ENCODE peak calls at places on chromosome 7, in four cellular contexts. A is HepG2, B is GM23338, Q is HCT116. T is an unnamed sample.

GRCh38 chr7:5525271-5526189 is 101.9 kb upstream of the TNRC18 start:
- DNase-seq in A (peak; percentile 39), B (peak; percentile 59), Q (peak; percentile 40), T (peak; percentile 29)

GRCh38 chr7:26399309-26399610 is 107.6 kb downstream of the SNX10 start:
- DNase-seq in A (no peak), B (peak; percentile 50), Q (no peak), T (peak; percentile 78)

GRCh38 chr7:147136369-147136768 is 1019.8 kb downstream of the CNTNAP2 start:
- DNase-seq in A (no peak), B (no peak), Q (no peak), T (no peak)

GRCh38 chr7:74627699-74628411 is 29.7 kb upstream of the GTF2I start:
- DNase-seq in A (peak; percentile 93), B (peak; percentile 75), Q (no peak), T (no peak)

GRCh38 chr7:14924398-14924797 is 21.8 kb upstream of the DGKB start:
- DNase-seq in A (no peak), B (no peak), Q (no peak), T (no peak)

GRCh38 chr7:19016140-19016539 is 101.3 kb downstream of the TWIST1 start:
- DNase-seq in A (no peak), B (peak; percentile 1), Q (no peak), T (peak; percentile 18)

GRCh38 chr7:98969386-98969785 is 91.1 kb downstream of the TRRAP start:
- DNase-seq in A (no peak), B (no peak), Q (no peak), T (no peak)

GRCh38 chr7:79453266-79453557 is 255 bp downstream of the MAGI2 start:
- DNase-seq in A (no peak), B (no peak), Q (no peak), T (no peak)

GRCh38 chr7:100065452-100066186 is 15.9 kb downstream of the ZNF3 start:
- DNase-seq in A (no peak), B (no peak), Q (no peak), T (peak; percentile 38)

GRCh38 chr7:17090751-17091150 is 207.7 kb upstream of the AHR start:
- DNase-seq in A (no peak), B (no peak), Q (no peak), T (no peak)

GRCh38 chr7:117088623-117089199 is 135.4 kb downstream of the ST7 start:
- DNase-seq in A (no peak), B (no peak), Q (no peak), T (no peak)

GRCh38 chr7:121282129-121282528 is 46.7 kb upstream of the WNT16 start:
- DNase-seq in A (no peak), B (no peak), Q (no peak), T (no peak)

GRCh38 chr7:103031781-103032180 is 42.8 kb downstream of the FBXL13 start:
- DNase-seq in A (no peak), B (no peak), Q (no peak), T (no peak)

GRCh38 chr7:65731562-65732035 is 141.3 kb upstream of the VKORC1L1 start:
- DNase-seq in A (no peak), B (peak; percentile 84), Q (no peak), T (peak; percentile 59)

GRCh38 chr7:18762189-18762588 is 266.6 kb downstream of the HDAC9 start:
- DNase-seq in A (no peak), B (no peak), Q (no peak), T (peak; percentile 54)

GRCh38 chr7:20681258-20681882 is 65.9 kb downstream of the ABCB5 start:
- DNase-seq in A (peak; percentile 12), B (no peak), Q (no peak), T (no peak)

GRCh38 chr7:15648461-15648961 is 38.0 kb downstream of the MEOX2 start:
- DNase-seq in A (no peak), B (no peak), Q (no peak), T (peak; percentile 75)

GRCh38 chr7:5206686-5207085 is 16.7 kb downstream of the WIPI2 start:
- DNase-seq in A (no peak), B (no peak), Q (no peak), T (no peak)

GRCh38 chr7:100483728-100484635 is at the start of gene NYAP1:
- DNase-seq in A (no peak), B (peak; percentile 72), Q (no peak), T (peak; percentile 53)

GRCh38 chr7:76054129-76055120 is 6.5 kb downstream of the MDH2 start:
- DNase-seq in A (no peak), B (no peak), Q (no peak), T (no peak)

GRCh38 chr7:83339927-83340326 is 177.2 kb upstream of the PCLO start:
- DNase-seq in A (no peak), B (no peak), Q (no peak), T (no peak)

GRCh38 chr7:82818091-82818620 is 344.5 kb downstream of the PCLO start:
- DNase-seq in A (no peak), B (peak; percentile 61), Q (no peak), T (no peak)

GRCh38 chr7:21099432-21099831 is 312.7 kb upstream of the SP8 start:
- DNase-seq in A (no peak), B (no peak), Q (no peak), T (peak; percentile 15)

GRCh38 chr7:2654059-2654458 is 22.3 kb downstream of the TTYH3 start:
- DNase-seq in A (no peak), B (no peak), Q (no peak), T (no peak)

GRCh38 chr7:31776616-31777015 is 89.6 kb downstream of the PPP1R17 start:
- DNase-seq in A (no peak), B (no peak), Q (no peak), T (peak; percentile 55)

GRCh38 chr7:69654849-69655707 is 56.8 kb downstream of the AUTS2 start:
- DNase-seq in A (no peak), B (peak; percentile 32), Q (no peak), T (no peak)

GRCh38 chr7:139362302-139362701 is 2.6 kb downstream of the LUC7L2 start:
- DNase-seq in A (no peak), B (peak; percentile 70), Q (no peak), T (no peak)

GRCh38 chr7:20395494-20395893 is 64.8 kb downstream of the ITGB8 start:
- DNase-seq in A (no peak), B (no peak), Q (no peak), T (no peak)

DNA sequence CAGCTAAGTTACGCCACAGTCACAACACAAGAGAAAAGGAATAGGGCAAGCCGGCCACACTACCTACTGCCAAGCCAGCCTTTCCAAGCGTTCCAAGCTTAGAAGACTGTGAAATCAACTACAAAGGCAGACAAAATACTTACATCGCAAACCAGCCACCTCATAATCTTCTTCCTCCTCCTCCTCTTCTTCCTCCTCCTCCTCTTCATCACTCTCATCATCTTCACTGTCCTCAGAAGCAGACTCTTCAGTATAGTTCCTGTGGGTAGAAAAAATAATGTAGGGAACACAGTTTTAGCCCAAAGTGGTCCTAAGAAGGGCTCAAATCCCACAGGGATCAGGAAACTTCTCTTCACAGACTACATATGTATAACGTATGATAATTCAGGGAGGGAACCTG is 13.5 kb downstream of the FZD9 start:
- DNase-seq in A (no peak), B (no peak), Q (no peak), T (no peak)
- H3K27me3 ChIP-seq in A (no peaks in the 10 kb centered on the region), B (no peaks in the 10 kb centered on the region), Q (no peaks in the 10 kb centered on the region), T (no peaks in the 10 kb centered on the region)

GRCh38 chr7:94276046-94276445 is 118.6 kb upstream of the COL1A2 start:
- DNase-seq in A (no peak), B (no peak), Q (no peak), T (no peak)
- TF ChIP-seq POLR2AphosphoS5 in A (no peak), B (no peak), Q (no peak), T (no peak)

DNA sequence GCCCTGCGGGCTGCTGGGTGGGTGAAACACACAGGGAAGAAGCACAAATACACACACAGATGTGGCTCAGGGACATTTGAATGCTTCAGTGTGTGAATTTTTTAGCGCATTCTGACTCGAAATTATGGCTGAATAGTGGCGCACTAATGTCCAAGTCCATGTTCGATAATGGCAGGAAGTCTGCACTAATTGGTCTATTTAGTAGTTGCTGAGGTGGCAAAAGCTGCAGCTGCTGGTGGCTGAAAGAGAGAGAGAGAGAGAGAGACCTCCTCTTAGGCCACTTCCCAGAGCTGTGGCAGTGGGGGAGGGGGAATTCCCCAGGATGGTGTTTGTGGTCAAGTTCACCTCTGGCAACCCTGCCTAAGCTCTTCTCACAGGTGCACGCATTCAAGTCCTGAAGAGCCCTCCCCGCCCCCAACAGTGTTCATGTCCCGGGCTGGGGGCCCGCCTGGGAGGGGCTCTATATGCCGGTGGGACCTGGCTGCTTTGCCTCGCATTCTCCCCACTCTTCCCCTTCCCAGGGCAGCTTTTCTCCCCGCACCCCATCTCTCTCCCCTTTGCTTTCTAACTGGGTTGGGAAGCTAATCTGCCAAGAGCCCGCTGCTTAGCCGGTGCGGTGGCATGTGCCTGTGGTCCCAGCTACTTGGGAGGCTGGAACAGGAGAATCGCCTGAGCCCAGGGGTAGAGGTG is 6.0 kb upstream of the MNX1 start:
- DNase-seq in A (no peak), B (peak; percentile 82), Q (no peak), T (no peak)
- TF ChIP-seq EZH2 in A (no peak), B (peak; percentile 80), Q (no peak), T (peak; percentile 15)

GRCh38 chr7:67847063-67847798 is 850.6 kb downstream of the TYW1 start:
- DNase-seq in A (no peak), B (no peak), Q (no peak), T (no peak)
- H3K27me3 ChIP-seq in A (no peaks in the 10 kb centered on the region), B (no peaks in the 10 kb centered on the region), Q (no peaks in the 10 kb centered on the region), T (no peaks in the 10 kb centered on the region)

GRCh38 chr7:135147899-135148721 is at the start of gene TMEM140:
- DNase-seq in A (peak; percentile 94), B (no peak), Q (no peak), T (peak; percentile 92)
- TF ChIP-seq POLR2AphosphoS5 in A (peak; percentile 60), B (no peak), Q (no peak), T (no peak)

GRCh38 chr7:50306491-50307367 is 2.2 kb downstream of the IKZF1 start:
- DNase-seq in A (no peak), B (no peak), Q (no peak), T (no peak)

GRCh38 chr7:50304158-50304910 is at the start of gene IKZF1:
- DNase-seq in A (no peak), B (peak; percentile 71), Q (no peak), T (no peak)

GRCh38 chr7:50305697-50306300 is 1.3 kb downstream of the IKZF1 start:
- DNase-seq in A (no peak), B (no peak), Q (no peak), T (no peak)

GRCh38 chr7:50303894-50304157 is 690 bp upstream of the IKZF1 start:
- DNase-seq in A (no peak), B (peak; percentile 51), Q (no peak), T (no peak)

DNA sequence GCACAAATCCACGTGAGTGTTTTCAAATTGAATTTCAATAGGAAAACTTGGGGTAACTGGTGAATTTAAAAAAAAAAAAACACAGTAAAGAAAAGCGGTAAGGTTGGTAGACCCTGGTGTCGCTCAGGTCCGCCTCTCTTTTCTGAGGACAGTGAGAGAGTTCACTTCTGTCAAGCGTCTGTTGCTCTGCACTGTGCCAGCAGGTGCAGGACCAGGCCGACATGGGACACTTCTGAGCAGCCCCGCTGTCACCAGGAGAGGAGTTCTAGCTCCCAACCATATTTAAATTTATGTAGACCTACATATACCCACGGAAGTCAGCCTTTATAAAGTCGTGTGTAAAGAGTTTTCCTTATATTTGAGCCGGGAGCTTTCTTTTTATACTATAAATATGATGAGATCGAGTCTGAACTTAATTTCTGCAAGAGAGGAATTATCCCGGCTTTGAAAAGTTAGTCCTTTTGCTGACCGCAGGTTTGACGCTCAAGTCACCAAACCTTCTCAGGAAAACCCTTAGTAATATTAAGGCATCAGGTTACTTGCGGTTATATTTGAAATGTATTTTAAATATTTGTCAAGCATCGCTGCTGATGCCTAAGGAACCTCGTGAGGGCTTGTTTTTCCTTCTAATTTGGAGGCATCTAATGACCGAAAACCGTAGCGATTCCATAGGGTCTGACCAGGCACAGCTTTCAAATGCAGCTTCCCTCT is 550 bp downstream of the IKZF1 start:
- DNase-seq in A (no peak), B (peak; percentile 36), Q (no peak), T (no peak)
- TF ChIP-seq EZH2 in A (no peak), B (peak; percentile 24), Q (no peak), T (peak; percentile 11)

GRCh38 chr7:91266067-91266930 is 2.1 kb downstream of the FZD1 start:
- DNase-seq in A (no peak), B (peak; percentile 45), Q (no peak), T (no peak)
- H3K27me3 ChIP-seq in A (no peaks in the 10 kb centered on the region), B (peaks cover 93% of the 10 kb centered on the region), Q (peaks cover 20% of the 10 kb centered on the region), T (peaks cover 5% of the 10 kb centered on the region)